ENCODE peak calls at places on chromosome 10, in six cellular contexts. N is cardiac muscle cell, G is iPS DF 6.9, D is AG04450, P is upper lobe of right lung, Y is choroid plexus epithelial cell. I is an unnamed sample.

GRCh38 chr10:121734517-121735137 is 136.4 kb upstream of the FGFR2 start:
- DNase-seq in P (no peak), D (no peak), G (no peak), N (peak), Y (peak), I (peak)

GRCh38 chr10:117217196-117217761 is 20.0 kb downstream of the KCNK18 start:
- DNase-seq in Y (peak), N (no peak), D (no peak), G (no peak), P (no peak), I (no peak)

GRCh38 chr10:106577266-106577665 is 587.2 kb downstream of the SORCS1 start:
- DNase-seq in G (peak), D (no peak), Y (peak), P (no peak), N (no peak), I (no peak)

GRCh38 chr10:91636892-91637291 is 4.0 kb upstream of the PPP1R3C start:
- DNase-seq in G (no peak), P (no peak), D (no peak), Y (no peak), N (no peak), I (no peak)

GRCh38 chr10:103231047-103231551 is 14.6 kb upstream of the RPEL1 start:
- DNase-seq in P (no peak), N (peak), D (peak), Y (peak), G (peak), I (no peak)

GRCh38 chr10:120578123-120578522 is 121.1 kb downstream of the PLPP4 start:
- DNase-seq in Y (no peak), D (no peak), G (no peak), N (no peak), P (no peak), I (no peak)

GRCh38 chr10:103278862-103279298 is 1.9 kb downstream of the INA start:
- DNase-seq in N (peak), Y (peak), G (no peak), D (no peak), P (peak), I (peak)

GRCh38 chr10:61438141-61438984 is 14.8 kb downstream of the TMEM26 start:
- DNase-seq in N (no peak), G (no peak), Y (peak), P (no peak), D (no peak), I (no peak)

GRCh38 chr10:91983403-91983802 is 59.8 kb downstream of the BTAF1 start:
- DNase-seq in N (peak), P (no peak), G (no peak), Y (peak), D (no peak), I (no peak)

GRCh38 chr10:121830101-121830500 is 97.7 kb downstream of the ATE1 start:
- DNase-seq in N (peak), D (no peak), Y (no peak), G (no peak), P (no peak), I (no peak)

GRCh38 chr10:15321431-15322321 is 49.4 kb downstream of the FAM171A1 start:
- DNase-seq in D (no peak), Y (peak), N (no peak), P (no peak), G (no peak), I (no peak)

GRCh38 chr10:116796910-116797513 is 52.3 kb upstream of the ENO4 start:
- DNase-seq in D (peak), G (peak), P (peak), Y (peak), N (peak), I (peak)

GRCh38 chr10:88974446-88975376 is 15.9 kb upstream of the FAS start:
- DNase-seq in D (no peak), G (no peak), N (no peak), Y (peak), P (no peak), I (peak)

GRCh38 chr10:75165684-75166622 is 44.6 kb upstream of the VDAC2 start:
- DNase-seq in G (no peak), Y (peak), D (no peak), N (no peak), P (no peak), I (peak)

GRCh38 chr10:52654201-52654600 is 118.4 kb downstream of the MBL2 start:
- DNase-seq in P (no peak), Y (no peak), D (no peak), G (no peak), N (peak), I (no peak)

GRCh38 chr10:10514790-10515189 is 502.9 kb upstream of the CELF2 start:
- DNase-seq in D (no peak), P (no peak), N (no peak), Y (no peak), G (no peak), I (no peak)

GRCh38 chr10:98316661-98317060 is 48.7 kb upstream of the LOXL4 start:
- DNase-seq in Y (peak), N (no peak), G (no peak), P (no peak), D (no peak), I (no peak)

GRCh38 chr10:12605580-12606405 is 256.4 kb downstream of the CAMK1D start:
- DNase-seq in Y (peak), G (no peak), D (peak), P (peak), N (no peak), I (peak)

GRCh38 chr10:15353471-15353870 is 17.6 kb downstream of the FAM171A1 start:
- DNase-seq in Y (no peak), G (no peak), P (no peak), N (no peak), D (no peak), I (no peak)

GRCh38 chr10:14712991-14713422 is 61.7 kb downstream of the FAM107B start:
- DNase-seq in Y (peak), N (no peak), D (no peak), P (no peak), G (no peak), I (no peak)

GRCh38 chr10:18205098-18205834 is 65.0 kb downstream of the CACNB2 start:
- DNase-seq in P (no peak), Y (peak), N (no peak), G (no peak), D (no peak), I (no peak)

GRCh38 chr10:16809074-16809718 is 8.0 kb downstream of the RSU1 start:
- DNase-seq in D (no peak), Y (peak), G (peak), N (peak), P (no peak), I (peak)

GRCh38 chr10:51357170-51357569 is 282.9 kb downstream of the PRKG1 start:
- DNase-seq in N (no peak), G (no peak), D (no peak), Y (no peak), P (no peak), I (no peak)

GRCh38 chr10:44043646-44044368 is 341.1 kb downstream of the CXCL12 start:
- DNase-seq in Y (no peak), N (no peak), P (no peak), D (no peak), G (no peak), I (no peak)

GRCh38 chr10:67015225-67015624 is 89.4 kb downstream of the LRRTM3 start:
- DNase-seq in G (no peak), Y (peak), D (no peak), N (no peak), P (no peak), I (no peak)

GRCh38 chr10:36023939-36024338 is 381.8 kb upstream of the FZD8 start:
- DNase-seq in Y (peak), N (no peak), G (no peak), P (no peak), D (peak), I (no peak)

GRCh38 chr10:75195035-75195763 is 15.4 kb upstream of the VDAC2 start:
- DNase-seq in Y (peak), P (no peak), N (no peak), D (peak), G (no peak), I (no peak)

GRCh38 chr10:126247454-126247975 is 140.8 kb downstream of the ADAM12 start:
- DNase-seq in D (peak), G (no peak), Y (peak), P (no peak), N (peak), I (no peak)

GRCh38 chr10:89502556-89502955 is 32.8 kb downstream of the SLC16A12 start:
- DNase-seq in N (no peak), D (no peak), Y (peak), G (no peak), P (no peak), I (no peak)

GRCh38 chr10:20466731-20467130 is 430.4 kb downstream of the NEBL start:
- DNase-seq in Y (peak), G (no peak), N (no peak), P (no peak), D (no peak), I (no peak)

GRCh38 chr10:92408017-92408361 is 117.0 kb downstream of the MARCHF5 start:
- DNase-seq in Y (no peak), G (no peak), P (no peak), D (no peak), N (no peak), I (no peak)

GRCh38 chr10:84135836-84136235 is 3.5 kb upstream of the GHITM start:
- DNase-seq in G (no peak), P (no peak), N (no peak), Y (no peak), D (no peak), I (no peak)

GRCh38 chr10:114489521-114490310 is 85.4 kb upstream of the AFAP1L2 start:
- DNase-seq in Y (no peak), G (no peak), P (no peak), N (no peak), D (no peak), I (peak)

GRCh38 chr10:34859170-34859569 is 44.1 kb upstream of the PARD3 start:
- DNase-seq in G (no peak), D (no peak), N (no peak), Y (peak), P (no peak), I (no peak)

GRCh38 chr10:43861966-43862751 is 213.5 kb upstream of the ZNF32 start:
- DNase-seq in G (no peak), D (peak), P (no peak), N (no peak), Y (peak), I (peak)

GRCh38 chr10:63368365-63368764 is 97.4 kb downstream of the JMJD1C start:
- DNase-seq in G (no peak), Y (no peak), D (no peak), N (no peak), P (no peak), I (no peak)

GRCh38 chr10:55160904-55161303 is 359.9 kb upstream of the PCDH15 start:
- DNase-seq in P (no peak), N (no peak), Y (no peak), D (no peak), G (no peak), I (no peak)

GRCh38 chr10:103244663-103245271 is 920 bp upstream of the RPEL1 start:
- DNase-seq in D (peak), N (peak), P (peak), G (peak), Y (peak), I (peak)

GRCh38 chr10:46516660-46517416 is 39.6 kb downstream of the GPRIN2 start:
- DNase-seq in D (peak), P (peak), N (no peak), Y (peak), G (no peak), I (no peak)

GRCh38 chr10:30820282-30820991 is 190.9 kb upstream of the LYZL2 start:
- DNase-seq in G (no peak), P (no peak), N (no peak), Y (peak), D (peak), I (no peak)
- H3K4me3 ChIP-seq in G (no peak), P (no peak), N (no peak), Y (no peak), D (no peak), I (no peak)

DNA sequence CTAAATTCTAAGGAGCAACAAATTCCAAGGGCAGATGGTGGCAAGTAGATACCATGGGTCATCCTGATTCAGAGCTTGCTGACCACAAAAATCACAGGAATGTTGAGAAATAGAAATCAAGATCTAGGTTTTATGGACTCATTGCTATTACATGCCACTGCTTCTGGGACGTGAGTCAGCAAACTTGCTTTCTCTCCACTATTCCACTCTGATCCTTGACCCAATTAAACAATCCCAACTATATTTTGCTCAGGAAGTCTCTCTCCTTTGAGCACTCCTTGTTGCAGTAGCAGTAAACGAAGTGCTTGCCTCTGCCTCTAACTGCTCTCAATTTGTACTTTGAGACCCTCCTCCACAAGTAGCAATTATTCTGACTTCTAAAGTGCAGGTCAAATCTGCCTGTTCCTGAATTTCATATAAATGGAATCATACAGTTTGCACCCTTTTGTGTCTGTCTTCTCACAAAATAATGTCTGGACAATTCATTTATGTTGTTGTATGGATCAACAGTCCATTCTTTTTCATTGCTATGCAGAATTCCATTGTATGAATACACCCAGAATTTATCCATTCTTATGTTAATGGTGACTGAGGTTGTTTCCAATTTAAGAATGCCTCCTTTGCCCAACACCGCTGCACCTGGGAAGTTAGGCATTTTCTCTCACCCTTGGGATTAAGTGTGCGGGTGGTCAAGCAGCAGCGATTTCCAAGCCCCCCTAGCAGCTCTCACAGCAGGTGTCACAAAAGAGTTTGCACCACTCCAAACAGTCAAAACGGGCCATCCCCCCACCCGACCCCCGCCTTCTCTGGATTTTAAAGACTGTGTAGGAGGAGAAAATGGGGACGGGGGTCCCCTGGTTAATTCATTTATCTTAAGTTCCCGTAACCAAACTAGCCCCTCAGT is 35.9 kb downstream of the ACSM6 start:
- DNase-seq in N (no peak), P (no peak), G (peak), D (peak), Y (peak), I (no peak)
- H3K4me3 ChIP-seq in N (peak), P (peak), G (peak), D (no peak), Y (peak), I (no peak)

DNA sequence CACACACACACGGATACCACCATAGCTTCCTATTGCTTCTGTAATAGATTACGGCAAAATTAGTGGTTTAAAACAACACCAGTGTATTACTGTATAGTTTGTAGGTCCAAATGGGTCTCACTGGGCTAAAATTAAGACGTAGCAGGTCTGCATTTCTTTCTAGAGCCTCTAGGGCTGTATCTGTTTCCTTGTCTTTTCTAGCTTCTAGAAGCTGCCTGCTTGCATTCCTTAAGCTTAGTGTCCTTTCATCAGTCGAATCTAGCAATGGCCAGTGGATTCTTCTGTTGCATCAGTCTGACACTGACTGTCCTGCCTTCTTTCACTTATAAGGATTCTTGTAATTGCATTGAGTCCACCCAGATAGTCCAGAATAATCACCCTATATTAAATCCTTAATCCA is 882.3 kb downstream of the PCDH15 start:
- DNase-seq in G (peak), P (no peak), N (no peak), Y (no peak), D (no peak), I (no peak)
- H3K4me3 ChIP-seq in G (no peak), P (no peak), N (no peak), Y (no peak), D (no peak), I (no peak)

DNA sequence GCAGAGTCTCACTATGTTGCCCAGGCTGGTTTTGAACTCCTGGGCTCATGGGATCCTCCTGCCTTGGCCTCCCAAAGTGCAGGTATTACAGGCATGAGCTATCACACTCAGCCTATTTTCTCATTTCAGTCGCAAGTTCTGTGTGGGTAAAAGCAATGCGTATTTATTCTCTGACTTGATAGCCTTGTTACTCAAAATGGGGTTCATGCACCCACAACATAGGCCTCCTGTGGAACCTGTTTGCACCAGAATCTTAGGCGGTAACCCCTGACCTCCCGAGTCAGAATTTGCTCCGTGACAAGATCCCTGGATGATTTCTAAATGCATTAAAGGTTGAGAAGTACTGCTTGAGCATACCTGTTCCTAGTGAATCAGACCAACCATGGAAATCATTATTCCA is 7.3 kb downstream of the IL2RA start:
- DNase-seq in P (no peak), Y (no peak), G (no peak), D (no peak), N (no peak), I (no peak)
- H3K4me3 ChIP-seq in P (no peak), Y (no peak), G (no peak), D (no peak), N (no peak), I (no peak)

DNA sequence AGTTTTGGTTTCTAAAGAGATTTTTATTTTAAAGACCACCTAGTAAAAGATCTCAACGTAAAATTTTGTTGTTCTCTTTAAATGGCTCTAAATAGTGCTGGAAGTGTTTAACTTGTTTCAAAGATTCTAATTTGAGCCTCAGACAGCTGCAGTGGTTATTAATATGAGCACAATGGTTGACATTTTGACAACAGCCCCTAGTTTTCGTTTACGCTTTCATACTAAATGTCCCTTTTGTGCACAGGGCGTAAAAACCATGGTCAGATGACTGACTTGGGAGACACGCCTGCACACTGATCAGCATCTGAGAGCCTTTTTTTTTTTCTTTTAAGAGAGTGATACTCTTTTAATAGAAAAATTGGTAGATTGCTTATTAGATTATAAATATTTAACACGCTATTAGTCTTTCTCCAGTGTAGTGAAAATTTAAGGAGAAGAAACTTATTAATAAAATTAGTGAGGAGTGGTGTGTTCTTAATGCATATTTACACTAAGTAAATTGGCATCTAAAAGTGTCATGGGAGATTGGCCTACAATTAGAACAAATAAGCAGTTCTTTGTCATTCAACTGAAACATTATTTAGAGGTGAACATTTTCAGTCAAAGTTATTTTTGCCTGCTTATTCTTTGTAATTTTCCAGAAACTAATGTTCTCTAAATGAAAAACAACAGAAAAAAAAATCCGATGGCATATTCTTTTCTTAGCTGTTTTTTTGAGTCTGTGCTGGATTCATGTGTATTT is 182.8 kb upstream of the PHYHIPL start:
- DNase-seq in Y (no peak), N (no peak), D (no peak), P (no peak), G (no peak), I (peak)
- H3K4me3 ChIP-seq in Y (no peak), N (no peak), D (no peak), P (no peak), G (no peak), I (no peak)

DNA sequence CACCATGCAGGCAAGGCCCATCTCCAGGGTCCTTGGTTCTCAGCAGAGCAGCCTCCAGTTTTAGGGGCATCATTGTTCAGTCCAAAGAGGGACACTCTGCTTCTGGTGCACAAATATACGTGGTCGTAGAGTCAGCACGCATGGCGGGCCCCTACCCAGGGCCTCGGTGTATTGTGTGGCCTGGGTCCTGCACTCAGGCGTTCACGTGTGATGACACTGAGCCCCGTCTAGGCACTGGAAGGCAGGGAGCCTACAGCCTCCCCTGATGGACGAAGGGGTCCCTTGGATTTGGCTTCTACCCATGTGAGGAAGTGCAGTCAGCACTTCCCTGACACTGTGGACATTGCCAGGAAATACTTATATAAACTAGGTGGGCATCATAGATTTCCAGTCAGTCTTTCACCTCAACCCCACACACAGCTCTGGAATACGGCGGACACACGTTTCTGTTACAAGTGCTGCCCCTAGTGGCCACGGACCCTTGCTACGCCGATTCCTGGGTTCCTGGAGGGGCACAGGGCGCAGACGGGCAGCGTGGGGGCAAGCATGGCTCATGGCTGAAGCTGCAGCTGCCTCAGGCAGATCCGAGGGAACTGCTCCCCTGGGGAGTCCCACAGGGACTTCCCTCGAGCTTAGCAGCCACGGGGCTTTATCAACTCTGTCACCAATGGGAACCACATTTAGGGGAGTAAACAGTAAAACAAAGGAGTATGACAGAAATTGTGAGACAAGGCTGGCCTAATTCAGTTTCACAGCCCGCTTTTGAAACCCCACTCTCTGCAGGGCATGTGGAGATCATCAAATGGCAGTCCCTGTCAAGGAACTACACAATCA is 25.4 kb downstream of the AIFM2 start:
- DNase-seq in N (peak), Y (peak), G (peak), D (no peak), P (no peak), I (peak)
- H3K4me3 ChIP-seq in N (no peak), Y (no peak), G (no peak), D (no peak), P (no peak), I (no peak)

GRCh38 chr10:124414077-124414476 is 4.6 kb downstream of the OAT start:
- DNase-seq in P (no peak), G (no peak), D (no peak), Y (peak), N (no peak), I (no peak)
- H3K4me3 ChIP-seq in P (no peak), G (no peak), D (no peak), Y (no peak), N (no peak), I (no peak)

I was measured in OCI-LY7.